ENCODE peak calls at places on chromosomes 5 and 9, in nine cellular contexts. One of them, this sample, is unnamed. For H3K4me1, the result is how much of the 10 kb centered on the place peaks cover.

GRCh38 chr5:80703747-80704146 is 49.0 kb upstream of the DHFR start:
- DNase-seq in A549: no peak
- DNase-seq in neural progenitor cell: no peak
- DNase-seq in spleen: no peak
- DNase-seq in naive thymus-derived CD4-positive, alpha-beta T cell: no peak
- DNase-seq in BE2C: no peak
- DNase-seq in adipocyte: no peak
- DNase-seq in left ventricle myocardium inferior: no peak
- DNase-seq in pancreas: no peak
- DNase-seq in this sample: no peak

GRCh38 chr9:71897573-71897972 is 13.4 kb downstream of the ABHD17B start:
- DNase-seq in A549: no peak
- DNase-seq in neural progenitor cell: no peak
- DNase-seq in spleen: no peak
- DNase-seq in naive thymus-derived CD4-positive, alpha-beta T cell: peak
- DNase-seq in BE2C: no peak
- DNase-seq in adipocyte: no peak
- DNase-seq in left ventricle myocardium inferior: no peak
- DNase-seq in pancreas: no peak
- DNase-seq in this sample: no peak

GRCh38 chr9:27618066-27618465 is 44.8 kb upstream of the C9orf72 start:
- DNase-seq in A549: no peak
- DNase-seq in neural progenitor cell: no peak
- DNase-seq in spleen: no peak
- DNase-seq in naive thymus-derived CD4-positive, alpha-beta T cell: no peak
- DNase-seq in BE2C: no peak
- DNase-seq in adipocyte: no peak
- DNase-seq in left ventricle myocardium inferior: no peak
- DNase-seq in pancreas: no peak
- DNase-seq in this sample: no peak

GRCh38 chr9:5886114-5886939 is 4.4 kb upstream of the MLANA start:
- DNase-seq in A549: peak
- DNase-seq in neural progenitor cell: peak
- DNase-seq in spleen: peak
- DNase-seq in naive thymus-derived CD4-positive, alpha-beta T cell: peak
- DNase-seq in BE2C: peak
- DNase-seq in adipocyte: peak
- DNase-seq in left ventricle myocardium inferior: peak
- DNase-seq in pancreas: peak
- DNase-seq in this sample: peak

GRCh38 chr5:178504340-178504960 is 85.7 kb downstream of the COL23A1 start:
- DNase-seq in A549: no peak
- DNase-seq in neural progenitor cell: no peak
- DNase-seq in spleen: no peak
- DNase-seq in naive thymus-derived CD4-positive, alpha-beta T cell: no peak
- DNase-seq in BE2C: no peak
- DNase-seq in adipocyte: no peak
- DNase-seq in left ventricle myocardium inferior: no peak
- DNase-seq in pancreas: no peak
- DNase-seq in this sample: no peak

GRCh38 chr5:144487761-144488160 is 317.1 kb downstream of the KCTD16 start:
- DNase-seq in A549: no peak
- DNase-seq in neural progenitor cell: peak
- DNase-seq in spleen: no peak
- DNase-seq in naive thymus-derived CD4-positive, alpha-beta T cell: no peak
- DNase-seq in BE2C: no peak
- DNase-seq in adipocyte: peak
- DNase-seq in left ventricle myocardium inferior: no peak
- DNase-seq in pancreas: no peak
- DNase-seq in this sample: no peak

GRCh38 chr5:155189476-155189875 is 175.9 kb downstream of the KIF4B start:
- DNase-seq in A549: no peak
- DNase-seq in neural progenitor cell: peak
- DNase-seq in spleen: no peak
- DNase-seq in naive thymus-derived CD4-positive, alpha-beta T cell: no peak
- DNase-seq in BE2C: no peak
- DNase-seq in adipocyte: no peak
- DNase-seq in left ventricle myocardium inferior: no peak
- DNase-seq in pancreas: no peak
- DNase-seq in this sample: no peak

GRCh38 chr5:111271885-111272284 is 47.7 kb downstream of the CAMK4 start:
- DNase-seq in A549: no peak
- DNase-seq in neural progenitor cell: no peak
- DNase-seq in spleen: no peak
- DNase-seq in naive thymus-derived CD4-positive, alpha-beta T cell: no peak
- DNase-seq in BE2C: no peak
- DNase-seq in adipocyte: no peak
- DNase-seq in left ventricle myocardium inferior: no peak
- DNase-seq in pancreas: no peak
- DNase-seq in this sample: no peak

GRCh38 chr5:112630246-112631009 is 107.3 kb upstream of the APC start:
- DNase-seq in A549: peak
- DNase-seq in neural progenitor cell: no peak
- DNase-seq in spleen: no peak
- DNase-seq in naive thymus-derived CD4-positive, alpha-beta T cell: no peak
- DNase-seq in BE2C: peak
- DNase-seq in adipocyte: no peak
- DNase-seq in left ventricle myocardium inferior: no peak
- DNase-seq in pancreas: no peak
- DNase-seq in this sample: no peak

GRCh38 chr9:89359636-89360315 is 41.5 kb downstream of the SECISBP2 start:
- DNase-seq in A549: no peak
- DNase-seq in neural progenitor cell: no peak
- DNase-seq in spleen: no peak
- DNase-seq in naive thymus-derived CD4-positive, alpha-beta T cell: no peak
- DNase-seq in BE2C: peak
- DNase-seq in adipocyte: no peak
- DNase-seq in left ventricle myocardium inferior: no peak
- DNase-seq in pancreas: no peak
- DNase-seq in this sample: no peak

GRCh38 chr9:21991039-21991959 is 2.9 kb downstream of the CDKN2A start:
- DNase-seq in A549: no peak
- DNase-seq in neural progenitor cell: no peak
- DNase-seq in spleen: no peak
- DNase-seq in naive thymus-derived CD4-positive, alpha-beta T cell: no peak
- DNase-seq in BE2C: no peak
- DNase-seq in adipocyte: no peak
- DNase-seq in left ventricle myocardium inferior: no peak
- DNase-seq in pancreas: no peak
- DNase-seq in this sample: no peak

GRCh38 chr5:119355636-119356383 is at the start of gene TNFAIP8:
- DNase-seq in A549: no peak
- DNase-seq in neural progenitor cell: peak
- DNase-seq in spleen: peak
- DNase-seq in naive thymus-derived CD4-positive, alpha-beta T cell: no peak
- DNase-seq in BE2C: no peak
- DNase-seq in adipocyte: peak
- DNase-seq in left ventricle myocardium inferior: peak
- DNase-seq in pancreas: peak
- DNase-seq in this sample: peak

GRCh38 chr5:10691826-10692785 is 68.9 kb downstream of the DAP start:
- DNase-seq in A549: no peak
- DNase-seq in neural progenitor cell: no peak
- DNase-seq in spleen: no peak
- DNase-seq in naive thymus-derived CD4-positive, alpha-beta T cell: no peak
- DNase-seq in BE2C: no peak
- DNase-seq in adipocyte: peak
- DNase-seq in left ventricle myocardium inferior: no peak
- DNase-seq in pancreas: no peak
- DNase-seq in this sample: no peak

GRCh38 chr5:139340051-139340450 is 1.6 kb upstream of the PAIP2 start:
- DNase-seq in A549: no peak
- DNase-seq in neural progenitor cell: no peak
- DNase-seq in spleen: no peak
- DNase-seq in naive thymus-derived CD4-positive, alpha-beta T cell: no peak
- DNase-seq in BE2C: no peak
- DNase-seq in adipocyte: no peak
- DNase-seq in left ventricle myocardium inferior: no peak
- DNase-seq in pancreas: no peak
- DNase-seq in this sample: no peak

GRCh38 chr5:126938461-126938860 is 91.9 kb downstream of the MARCHF3 start:
- DNase-seq in A549: no peak
- DNase-seq in neural progenitor cell: no peak
- DNase-seq in spleen: no peak
- DNase-seq in naive thymus-derived CD4-positive, alpha-beta T cell: no peak
- DNase-seq in BE2C: no peak
- DNase-seq in adipocyte: peak
- DNase-seq in left ventricle myocardium inferior: no peak
- DNase-seq in pancreas: no peak
- DNase-seq in this sample: no peak
- H3K4me3 ChIP-seq in A549: no peak
- H3K4me3 ChIP-seq in neural progenitor cell: no peak
- H3K4me3 ChIP-seq in spleen: no peak
- H3K4me3 ChIP-seq in naive thymus-derived CD4-positive, alpha-beta T cell: no peak
- H3K4me3 ChIP-seq in BE2C: no peak
- H3K4me3 ChIP-seq in adipocyte: peak
- H3K4me3 ChIP-seq in left ventricle myocardium inferior: no peak
- H3K4me3 ChIP-seq in pancreas: no peak
- H3K4me3 ChIP-seq in this sample: no peak

GRCh38 chr9:97387504-97387886 is 24.4 kb upstream of the TDRD7 start:
- DNase-seq in A549: no peak
- DNase-seq in neural progenitor cell: no peak
- DNase-seq in spleen: no peak
- DNase-seq in naive thymus-derived CD4-positive, alpha-beta T cell: no peak
- DNase-seq in BE2C: no peak
- DNase-seq in adipocyte: no peak
- DNase-seq in left ventricle myocardium inferior: no peak
- DNase-seq in pancreas: no peak
- DNase-seq in this sample: no peak

GRCh38 chr9:97387936-97388684 is 23.8 kb upstream of the TDRD7 start:
- DNase-seq in A549: no peak
- DNase-seq in neural progenitor cell: no peak
- DNase-seq in spleen: no peak
- DNase-seq in naive thymus-derived CD4-positive, alpha-beta T cell: no peak
- DNase-seq in BE2C: no peak
- DNase-seq in adipocyte: no peak
- DNase-seq in left ventricle myocardium inferior: no peak
- DNase-seq in pancreas: peak
- DNase-seq in this sample: no peak

GRCh38 chr9:97386265-97386633 is 25.6 kb upstream of the TDRD7 start:
- DNase-seq in A549: no peak
- DNase-seq in neural progenitor cell: no peak
- DNase-seq in spleen: no peak
- DNase-seq in naive thymus-derived CD4-positive, alpha-beta T cell: no peak
- DNase-seq in BE2C: no peak
- DNase-seq in adipocyte: no peak
- DNase-seq in left ventricle myocardium inferior: no peak
- DNase-seq in pancreas: peak
- DNase-seq in this sample: no peak

GRCh38 chr9:97385626-97386264 is 26.2 kb upstream of the TDRD7 start:
- DNase-seq in A549: no peak
- DNase-seq in neural progenitor cell: no peak
- DNase-seq in spleen: no peak
- DNase-seq in naive thymus-derived CD4-positive, alpha-beta T cell: no peak
- DNase-seq in BE2C: no peak
- DNase-seq in adipocyte: no peak
- DNase-seq in left ventricle myocardium inferior: no peak
- DNase-seq in pancreas: no peak
- DNase-seq in this sample: no peak

GRCh38 chr9:97386733-97387503 is 25.0 kb upstream of the TDRD7 start:
- DNase-seq in A549: peak
- DNase-seq in neural progenitor cell: peak
- DNase-seq in spleen: peak
- DNase-seq in naive thymus-derived CD4-positive, alpha-beta T cell: peak
- DNase-seq in BE2C: peak
- DNase-seq in adipocyte: peak
- DNase-seq in left ventricle myocardium inferior: peak
- DNase-seq in pancreas: peak
- DNase-seq in this sample: peak
- H3K4me1 ChIP-seq in A549: under half
- H3K4me1 ChIP-seq in neural progenitor cell: under half
- H3K4me1 ChIP-seq in spleen: under half
- H3K4me1 ChIP-seq in naive thymus-derived CD4-positive, alpha-beta T cell: under half
- H3K4me1 ChIP-seq in BE2C: under half
- H3K4me1 ChIP-seq in adipocyte: under half
- H3K4me1 ChIP-seq in left ventricle myocardium inferior: under half
- H3K4me1 ChIP-seq in pancreas: under half
- H3K4me1 ChIP-seq in this sample: under half

DNA sequence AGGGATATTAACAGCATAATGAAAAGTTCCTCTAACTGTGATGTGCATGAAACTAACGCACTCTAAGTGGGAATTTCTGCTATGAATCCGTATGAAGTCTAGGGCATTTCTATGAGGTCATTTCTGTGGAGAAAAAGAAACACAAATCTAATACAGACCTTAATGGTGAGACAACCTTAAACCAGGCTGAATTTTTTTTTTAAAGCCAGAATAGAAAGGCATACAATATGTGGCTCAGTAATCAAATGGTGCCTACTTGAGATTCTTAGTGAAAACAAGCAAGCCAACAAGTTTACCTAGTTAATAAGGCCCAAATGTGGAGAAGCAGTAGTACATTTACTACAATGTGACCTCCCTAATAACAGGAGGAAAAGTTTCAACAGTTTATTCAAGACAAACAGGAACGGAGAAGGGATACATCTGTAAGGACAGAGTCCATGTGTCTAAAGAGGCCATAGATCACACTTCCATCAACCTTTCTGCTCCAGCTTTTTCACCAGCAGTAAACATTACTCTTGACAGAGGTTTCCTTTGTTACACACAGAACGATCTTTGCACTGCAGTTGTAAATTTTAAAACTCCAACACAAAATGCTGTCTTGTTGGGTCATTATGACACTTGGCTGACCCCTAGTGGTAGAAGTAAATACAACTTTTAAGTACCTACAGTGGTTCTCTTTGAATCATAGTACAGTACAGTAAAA is 26.2 kb downstream of the CARNMT1 start:
- DNase-seq in A549: peak
- DNase-seq in neural progenitor cell: peak
- DNase-seq in spleen: no peak
- DNase-seq in naive thymus-derived CD4-positive, alpha-beta T cell: peak
- DNase-seq in BE2C: no peak
- DNase-seq in adipocyte: peak
- DNase-seq in left ventricle myocardium inferior: no peak
- DNase-seq in pancreas: no peak
- DNase-seq in this sample: no peak
- H3K4me3 ChIP-seq in A549: no peak
- H3K4me3 ChIP-seq in neural progenitor cell: no peak
- H3K4me3 ChIP-seq in spleen: no peak
- H3K4me3 ChIP-seq in naive thymus-derived CD4-positive, alpha-beta T cell: no peak
- H3K4me3 ChIP-seq in BE2C: no peak
- H3K4me3 ChIP-seq in adipocyte: no peak
- H3K4me3 ChIP-seq in left ventricle myocardium inferior: no peak
- H3K4me3 ChIP-seq in pancreas: no peak
- H3K4me3 ChIP-seq in this sample: no peak

DNA sequence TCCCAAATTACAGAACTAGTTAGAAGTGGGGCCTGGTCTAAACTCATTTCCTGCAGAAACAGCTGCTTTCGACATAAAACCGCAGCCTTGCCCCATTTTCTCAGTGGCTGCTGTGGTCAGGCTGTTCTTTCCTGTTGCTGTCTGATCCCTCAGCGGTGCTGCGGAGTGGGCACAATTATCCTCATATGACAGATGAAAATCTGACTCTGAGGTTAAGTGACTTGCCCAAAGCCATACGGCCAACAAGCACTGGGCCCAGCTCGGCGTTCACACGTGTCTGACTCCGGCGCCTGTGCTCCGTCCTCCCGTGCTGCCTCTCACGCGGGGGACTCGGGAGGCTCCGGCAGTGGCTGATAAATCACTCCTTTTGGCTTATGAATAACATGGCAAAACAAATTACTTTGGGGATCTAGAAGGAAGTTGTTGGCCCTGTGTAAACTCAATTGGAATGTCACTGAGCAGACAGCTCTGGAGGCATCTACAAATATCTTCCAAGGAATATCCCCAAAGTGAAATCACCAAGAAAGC is 142.6 kb upstream of the LMX1B start:
- DNase-seq in A549: no peak
- DNase-seq in neural progenitor cell: no peak
- DNase-seq in spleen: peak
- DNase-seq in naive thymus-derived CD4-positive, alpha-beta T cell: peak
- DNase-seq in BE2C: no peak
- DNase-seq in adipocyte: peak
- DNase-seq in left ventricle myocardium inferior: peak
- DNase-seq in pancreas: no peak
- DNase-seq in this sample: peak
- H3K4me1 ChIP-seq in A549: under half
- H3K4me1 ChIP-seq in neural progenitor cell: under half
- H3K4me1 ChIP-seq in spleen: under half
- H3K4me1 ChIP-seq in naive thymus-derived CD4-positive, alpha-beta T cell: half or more
- H3K4me1 ChIP-seq in BE2C: under half
- H3K4me1 ChIP-seq in adipocyte: half or more
- H3K4me1 ChIP-seq in left ventricle myocardium inferior: under half
- H3K4me1 ChIP-seq in pancreas: under half
- H3K4me1 ChIP-seq in this sample: half or more

This sample was measured in CD8-positive, alpha-beta memory T cell.